ENCODE peak calls at places on chromosomes 11 and 22, in five cellular contexts. One of them, this sample, is unnamed.

GRCh38 chr22:31206896-31207687 is 5.0 kb upstream of the LIMK2 start:
- DNase-seq in esophagus muscularis mucosa: no peak
- DNase-seq in GM12891: no peak
- DNase-seq in GM12878: no peak
- DNase-seq in K562: no peak
- DNase-seq in this sample: peak

GRCh38 chr11:132007184-132007583 is 636.8 kb downstream of the NTM start:
- DNase-seq in GM12891: no peak
- DNase-seq in esophagus muscularis mucosa: no peak
- DNase-seq in K562: no peak
- DNase-seq in GM12878: no peak
- DNase-seq in this sample: no peak

GRCh38 chr11:35146074-35146521 is 7.1 kb downstream of the CD44 start:
- DNase-seq in GM12891: no peak
- DNase-seq in GM12878: peak
- DNase-seq in K562: no peak
- DNase-seq in esophagus muscularis mucosa: no peak
- DNase-seq in this sample: no peak

GRCh38 chr22:19663821-19664325 is 50.4 kb upstream of the SEPTIN5 start:
- DNase-seq in GM12891: no peak
- DNase-seq in K562: peak
- DNase-seq in esophagus muscularis mucosa: no peak
- DNase-seq in GM12878: no peak
- DNase-seq in this sample: no peak

GRCh38 chr11:130675456-130675855 is 227.0 kb downstream of the ADAMTS15 start:
- DNase-seq in GM12891: no peak
- DNase-seq in K562: no peak
- DNase-seq in GM12878: no peak
- DNase-seq in esophagus muscularis mucosa: no peak
- DNase-seq in this sample: no peak

GRCh38 chr11:47616726-47617416 is 22.7 kb upstream of the C1QTNF4 start:
- DNase-seq in GM12878: no peak
- DNase-seq in GM12891: no peak
- DNase-seq in esophagus muscularis mucosa: no peak
- DNase-seq in K562: peak
- DNase-seq in this sample: no peak

GRCh38 chr11:11993814-11994213 is 14.6 kb downstream of the DKK3 start:
- DNase-seq in GM12891: no peak
- DNase-seq in esophagus muscularis mucosa: no peak
- DNase-seq in GM12878: no peak
- DNase-seq in K562: no peak
- DNase-seq in this sample: no peak

GRCh38 chr11:126104420-126104819 is 41.8 kb upstream of the CDON start:
- DNase-seq in esophagus muscularis mucosa: no peak
- DNase-seq in GM12878: no peak
- DNase-seq in K562: no peak
- DNase-seq in GM12891: no peak
- DNase-seq in this sample: no peak

GRCh38 chr22:34493471-34493870 is 572.5 kb upstream of the ISX start:
- DNase-seq in GM12878: no peak
- DNase-seq in GM12891: no peak
- DNase-seq in K562: no peak
- DNase-seq in esophagus muscularis mucosa: no peak
- DNase-seq in this sample: no peak

DNA sequence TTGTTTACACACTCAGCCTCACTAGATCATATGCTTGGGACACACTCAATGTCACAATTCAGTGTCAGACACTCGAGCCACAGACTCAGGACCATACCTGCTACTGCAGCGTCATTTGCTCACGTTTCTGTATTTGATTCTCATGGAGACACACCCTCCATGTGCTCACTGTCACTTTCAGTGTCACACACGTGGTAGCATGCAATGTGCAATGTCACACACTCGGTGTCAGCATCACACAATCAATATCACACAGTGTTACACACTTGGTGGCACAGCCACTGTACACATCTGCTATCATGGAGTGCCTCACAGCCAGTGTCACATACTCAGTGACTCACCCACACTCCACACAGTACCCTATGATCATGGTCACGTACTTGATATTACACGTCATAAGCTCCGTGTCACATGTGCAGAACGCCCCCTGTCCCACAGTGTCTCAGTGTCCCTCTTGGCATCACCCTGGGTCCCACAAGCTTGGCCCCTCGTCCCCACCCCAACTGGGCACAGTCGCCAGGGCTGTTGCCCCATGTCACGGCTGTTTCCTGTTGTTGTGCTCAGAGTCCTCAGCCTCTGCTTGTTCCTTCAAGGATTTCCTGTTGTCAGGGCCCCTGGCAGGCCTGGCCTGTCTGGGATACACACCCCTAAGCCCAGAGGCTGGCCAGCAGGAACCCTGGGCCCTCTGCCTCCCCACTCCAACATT is 49.6 kb downstream of the PDE2A start:
- DNase-seq in K562: no peak
- DNase-seq in GM12878: no peak
- DNase-seq in esophagus muscularis mucosa: no peak
- DNase-seq in GM12891: no peak
- DNase-seq in this sample: no peak
- TF ChIP-seq POLR2AphosphoS5 in K562: no peak
- TF ChIP-seq POLR2AphosphoS5 in GM12878: no peak
- TF ChIP-seq POLR2AphosphoS5 in esophagus muscularis mucosa: peak
- TF ChIP-seq POLR2AphosphoS5 in GM12891: no peak
- TF ChIP-seq POLR2AphosphoS5 in this sample: no peak

GRCh38 chr11:118792642-118793124 is 1.7 kb upstream of the DDX6 start:
- DNase-seq in K562: peak
- DNase-seq in GM12891: peak
- DNase-seq in GM12878: peak
- DNase-seq in esophagus muscularis mucosa: peak
- DNase-seq in this sample: peak
- TF ChIP-seq POLR2A in K562: peak
- TF ChIP-seq POLR2A in GM12891: peak
- TF ChIP-seq POLR2A in GM12878: peak
- TF ChIP-seq POLR2A in esophagus muscularis mucosa: no peak
- TF ChIP-seq POLR2A in this sample: no peak

GRCh38 chr11:30395751-30396150 is 72.8 kb downstream of the ARL14EP start:
- DNase-seq in GM12891: no peak
- DNase-seq in esophagus muscularis mucosa: no peak
- DNase-seq in GM12878: no peak
- DNase-seq in K562: no peak
- DNase-seq in this sample: no peak

GRCh38 chr11:30392977-30393376 is 70.1 kb downstream of the ARL14EP start:
- DNase-seq in K562: no peak
- DNase-seq in GM12891: no peak
- DNase-seq in GM12878: no peak
- DNase-seq in esophagus muscularis mucosa: no peak
- DNase-seq in this sample: no peak

GRCh38 chr11:30387891-30388861 is 65.3 kb downstream of the ARL14EP start:
- DNase-seq in K562: no peak
- DNase-seq in GM12878: no peak
- DNase-seq in esophagus muscularis mucosa: no peak
- DNase-seq in GM12891: no peak
- DNase-seq in this sample: no peak

DNA sequence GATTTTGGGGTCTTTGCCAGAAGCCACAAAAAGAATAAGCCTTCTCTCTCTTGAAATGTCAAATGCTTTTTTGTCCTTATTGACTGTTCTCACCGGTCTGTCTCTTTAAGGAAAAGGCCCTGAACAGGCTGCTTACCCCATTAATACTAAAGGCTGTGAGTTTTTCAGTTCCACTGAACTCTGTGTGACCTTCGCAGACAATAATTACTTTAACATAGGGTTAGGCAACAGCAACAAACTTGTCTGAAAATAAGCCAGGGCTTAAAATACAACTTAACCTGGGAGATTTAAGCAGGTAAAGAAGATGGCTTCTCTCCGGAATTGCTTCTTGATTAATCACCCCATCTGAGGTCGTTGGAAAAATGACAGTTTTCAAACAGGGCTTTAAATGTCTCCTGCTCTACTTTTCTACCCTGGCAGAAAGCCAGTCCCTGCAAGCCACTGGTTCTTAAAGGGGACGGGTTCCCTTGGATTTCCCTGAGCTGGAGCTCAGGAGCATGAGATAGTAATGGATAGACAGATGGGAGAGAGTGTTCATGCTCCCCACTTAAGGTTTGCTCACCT is 69.4 kb downstream of the ARL14EP start:
- DNase-seq in K562: no peak
- DNase-seq in GM12878: no peak
- DNase-seq in esophagus muscularis mucosa: no peak
- DNase-seq in GM12891: no peak
- DNase-seq in this sample: no peak
- TF ChIP-seq POLR2AphosphoS5 in K562: no peak
- TF ChIP-seq POLR2AphosphoS5 in GM12878: no peak
- TF ChIP-seq POLR2AphosphoS5 in esophagus muscularis mucosa: no peak
- TF ChIP-seq POLR2AphosphoS5 in GM12891: no peak
- TF ChIP-seq POLR2AphosphoS5 in this sample: no peak

DNA sequence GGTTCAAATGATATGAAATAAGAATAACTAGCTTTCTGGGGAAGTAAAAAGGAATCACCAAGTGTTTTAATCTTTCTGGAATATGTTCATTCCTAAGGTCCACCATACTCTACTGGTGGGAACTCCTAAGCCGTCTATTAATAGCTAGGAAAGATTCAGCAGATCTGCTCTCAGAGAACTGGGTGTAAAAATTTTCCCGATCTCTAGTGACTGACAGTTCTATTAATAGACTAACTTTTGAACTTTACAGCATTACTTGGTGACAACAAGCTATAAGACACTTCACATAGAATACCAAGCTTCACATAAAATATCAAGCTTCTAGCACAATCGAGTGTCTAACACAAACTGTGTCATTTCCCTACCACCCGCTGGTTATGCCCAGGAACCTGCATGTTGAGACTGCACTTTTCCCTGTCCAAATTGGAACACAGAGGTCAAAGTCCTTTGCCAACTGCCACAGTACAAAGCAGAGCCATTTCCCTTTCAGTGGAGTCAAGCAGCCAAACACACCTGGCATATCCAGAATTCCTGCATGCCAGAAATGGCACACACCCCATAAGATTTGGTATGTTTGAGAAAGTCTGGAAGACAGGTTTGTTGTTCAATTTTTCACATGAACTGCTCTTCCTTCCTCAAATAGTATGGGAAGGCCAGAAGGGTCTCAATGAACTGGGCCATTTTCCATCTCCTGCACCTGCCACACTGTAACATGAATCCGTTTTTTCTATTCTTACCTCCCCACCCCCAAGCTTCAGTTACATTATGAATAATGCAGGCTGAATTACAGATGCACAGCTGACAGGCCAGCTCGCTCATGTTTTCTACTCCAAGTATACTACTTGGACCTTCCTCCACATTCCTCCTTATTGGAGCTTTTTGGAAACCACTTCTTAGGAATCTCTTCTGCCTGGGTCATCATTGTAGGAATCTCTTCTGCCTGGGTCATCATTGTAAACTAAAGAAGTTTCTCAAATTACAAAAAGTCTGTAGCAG is 3.7 kb downstream of the OSBP start:
- DNase-seq in esophagus muscularis mucosa: no peak
- DNase-seq in GM12891: no peak
- DNase-seq in GM12878: no peak
- DNase-seq in K562: no peak
- DNase-seq in this sample: peak
- TF ChIP-seq POLR2A in esophagus muscularis mucosa: no peak
- TF ChIP-seq POLR2A in GM12891: no peak
- TF ChIP-seq POLR2A in GM12878: no peak
- TF ChIP-seq POLR2A in K562: no peak
- TF ChIP-seq POLR2A in this sample: no peak

DNA sequence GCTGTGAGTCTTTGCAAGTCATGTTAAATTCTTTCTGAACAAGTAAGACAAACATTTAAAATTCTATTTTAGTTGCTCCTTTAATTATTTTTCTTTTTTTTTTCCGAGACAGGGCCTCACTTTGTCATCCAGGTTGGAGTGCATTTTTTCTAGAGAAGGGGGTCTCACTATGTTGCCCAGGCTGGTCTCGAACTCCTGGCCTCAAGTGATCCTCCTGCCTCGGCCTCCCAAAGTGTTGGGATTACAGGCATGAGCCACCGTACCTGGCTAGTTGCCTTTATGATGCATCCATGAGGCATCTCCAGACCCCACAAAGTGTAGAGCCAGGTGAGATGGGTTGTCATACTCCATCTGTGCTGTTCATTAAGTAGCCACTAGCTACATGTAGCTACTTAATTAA is 4.4 kb downstream of the ATXN10 start:
- DNase-seq in K562: no peak
- DNase-seq in esophagus muscularis mucosa: no peak
- DNase-seq in GM12878: no peak
- DNase-seq in GM12891: no peak
- DNase-seq in this sample: no peak
- TF ChIP-seq POLR2AphosphoS5 in K562: no peak
- TF ChIP-seq POLR2AphosphoS5 in esophagus muscularis mucosa: no peak
- TF ChIP-seq POLR2AphosphoS5 in GM12878: no peak
- TF ChIP-seq POLR2AphosphoS5 in GM12891: no peak
- TF ChIP-seq POLR2AphosphoS5 in this sample: no peak